ENCODE peak calls at places on chromosomes 6 and 20, in seven cellular contexts. T is HCT116, G is heart left ventricle, M is pancreas, D is progenitor cell of endocrine pancreas, V is lung, X is cardiac muscle cell. K is an unnamed sample.

GRCh38 chr6:84601366-84601765 is 163.0 kb downstream of the TBX18 start:
- DNase-seq in T (no peak), G (no peak), M (no peak), D (no peak), V (no peak), X (no peak), K (no peak)

GRCh38 chr20:42855896-42856295 is 333.8 kb downstream of the PTPRT start:
- DNase-seq in T (no peak), G (no peak), M (no peak), D (no peak), V (no peak), X (no peak), K (no peak)

GRCh38 chr20:33026779-33027759 is 4.4 kb upstream of the BPIFB6 start:
- DNase-seq in T (no peak), G (no peak), M (no peak), D (no peak), V (no peak), X (no peak), K (no peak)

GRCh38 chr6:34865107-34865506 is 22.7 kb downstream of the TAF11 start:
- DNase-seq in T (no peak), G (no peak), M (no peak), D (no peak), V (no peak), X (peak), K (no peak)

GRCh38 chr6:47655719-47656595 is 42.4 kb upstream of the ADGRF4 start:
- DNase-seq in T (peak), G (peak), M (no peak), D (no peak), V (no peak), X (peak), K (no peak)

GRCh38 chr6:95091823-95092436 is 485.4 kb upstream of the MANEA start:
- DNase-seq in T (peak), G (no peak), M (no peak), D (no peak), V (no peak), X (peak), K (no peak)

GRCh38 chr6:158765509-158766068 is 53.6 kb downstream of the EZR start:
- DNase-seq in T (no peak), G (no peak), M (no peak), D (no peak), V (no peak), X (no peak), K (no peak)

GRCh38 chr6:143060354-143060805 is 309 bp upstream of the AIG1 start:
- DNase-seq in T (peak), G (peak), M (peak), D (peak), V (peak), X (peak), K (peak)

GRCh38 chr6:135219346-135219745 is 38.2 kb downstream of the MYB start:
- DNase-seq in T (no peak), G (no peak), M (no peak), D (no peak), V (no peak), X (no peak), K (no peak)

GRCh38 chr6:35294308-35294945 is 3.2 kb upstream of the DEF6 start:
- DNase-seq in T (peak), G (no peak), M (no peak), D (peak), V (peak), X (peak), K (no peak)

GRCh38 chr20:3731944-3732326 is 550 bp upstream of the HSPA12B start:
- DNase-seq in T (no peak), G (peak), M (no peak), D (no peak), V (no peak), X (no peak), K (no peak)

GRCh38 chr20:44209691-44210421 is 715 bp downstream of the OSER1 start:
- DNase-seq in T (no peak), G (no peak), M (no peak), D (peak), V (no peak), X (peak), K (peak)

K was measured in left cardiac atrium.